ENCODE peak calls at places on chromosomes 11 and 22, in seven cellular contexts. Z is tibial artery, Y is PC-3, F is gastrocnemius medialis, H is IMR-90, W is testis, J is HCT116. X is an unnamed sample.
A peak's percentile ranks its signal among the peaks of the same experiment; 100 is the strongest.

GRCh38 chr11:8789864-8790263 is 107.3 kb downstream of the RPL27A start:
- DNase-seq in Z (no peak), Y (no peak), F (no peak), H (no peak), W (no peak), J (no peak), X (no peak)

GRCh38 chr22:20131856-20132685 is 467 bp downstream of the ZDHHC8 start:
- DNase-seq in Z (no peak), Y (no peak), F (no peak), H (no peak), W (no peak), J (no peak), X (no peak)

GRCh38 chr11:47333886-47334443 is 18.5 kb downstream of the MYBPC3 start:
- DNase-seq in Z (no peak), Y (no peak), F (no peak), H (no peak), W (no peak), J (no peak), X (no peak)

GRCh38 chr11:28269621-28270020 is 161.4 kb downstream of the METTL15 start:
- DNase-seq in Z (no peak), Y (no peak), F (no peak), H (no peak), W (no peak), J (no peak), X (no peak)

GRCh38 chr22:45159652-45160462 is 3.9 kb upstream of the NUP50 start:
- DNase-seq in Z (no peak), Y (peak; percentile 23), F (no peak), H (peak; percentile 38), W (no peak), J (no peak), X (no peak)

GRCh38 chr11:46353706-46354105 is 6.4 kb downstream of the DGKZ start:
- DNase-seq in Z (no peak), Y (no peak), F (no peak), H (peak; percentile 50), W (no peak), J (no peak), X (peak; percentile 50)

GRCh38 chr22:33984741-33985287 is 64.5 kb upstream of the LARGE1 start:
- DNase-seq in Z (no peak), Y (no peak), F (no peak), H (no peak), W (no peak), J (no peak), X (no peak)

GRCh38 chr11:73652046-73652730 is 5.8 kb downstream of the PLEKHB1 start:
- DNase-seq in Z (no peak), Y (peak; percentile 13), F (no peak), H (no peak), W (peak; percentile 91), J (peak; percentile 36), X (no peak)

GRCh38 chr22:47295982-47296381 is 533.5 kb downstream of the TBC1D22A start:
- DNase-seq in Z (peak; percentile 11), Y (no peak), F (no peak), H (no peak), W (peak; percentile 2), J (no peak), X (no peak)

GRCh38 chr11:46541593-46542371 is 52.0 kb downstream of the AMBRA1 start:
- DNase-seq in Z (no peak), Y (no peak), F (peak; percentile 60), H (no peak), W (peak; percentile 82), J (no peak), X (no peak)

GRCh38 chr11:89487016-89487415 is 4.2 kb downstream of the NOX4 start:
- DNase-seq in Z (no peak), Y (no peak), F (no peak), H (peak; percentile 75), W (no peak), J (no peak), X (no peak)

GRCh38 chr22:37157516-37158289 is 8.0 kb upstream of the IL2RB start:
- DNase-seq in Z (no peak), Y (no peak), F (no peak), H (peak; percentile 31), W (no peak), J (peak; percentile 56), X (no peak)

GRCh38 chr11:69316941-69317340 is 23.0 kb downstream of the MYEOV start:
- DNase-seq in Z (no peak), Y (no peak), F (no peak), H (no peak), W (no peak), J (no peak), X (no peak)
- H3K27ac ChIP-seq in Z (no peak overlapping the region), Y (no peak overlapping the region), F (no peak overlapping the region), H (no peak overlapping the region), W (no peak overlapping the region), J (no peak overlapping the region), X (no peak overlapping the region)

DNA sequence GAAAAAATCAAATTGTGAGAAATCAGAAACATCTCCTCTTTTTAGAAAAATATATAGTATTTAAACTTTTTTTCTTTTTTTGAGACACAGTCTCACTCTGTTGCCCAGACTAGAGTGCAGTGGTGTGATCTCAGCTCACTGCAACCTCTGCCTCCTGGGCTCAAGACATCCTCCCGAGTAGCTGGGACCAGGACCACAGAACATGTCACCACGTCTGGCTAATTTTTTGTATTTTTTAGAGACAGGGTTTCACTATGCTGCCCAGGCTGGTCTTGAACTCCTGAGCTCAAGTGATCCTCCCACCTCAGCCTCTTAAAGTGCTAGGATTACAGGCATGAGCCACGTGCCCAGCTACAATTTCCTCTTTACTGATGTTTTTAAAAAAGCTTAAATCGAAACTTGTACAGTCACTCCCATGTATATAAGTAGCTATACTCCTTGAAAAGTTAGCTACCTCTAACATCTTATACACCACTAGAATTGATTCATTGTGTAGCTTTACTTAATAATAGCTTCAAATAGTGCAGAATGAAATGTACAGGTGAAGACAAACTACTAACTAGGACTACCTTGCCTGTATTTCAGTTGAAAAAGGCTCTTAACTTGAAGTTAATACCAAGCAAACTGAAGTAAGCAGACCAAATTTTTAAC is 10.3 kb downstream of the EIF4G2 start:
- DNase-seq in Z (no peak), Y (no peak), F (no peak), H (no peak), W (no peak), J (no peak), X (no peak)
- H3K27ac ChIP-seq in Z (no peak overlapping the region), Y (no peak overlapping the region), F (no peak overlapping the region), H (no peak overlapping the region), W (no peak overlapping the region), J (no peak overlapping the region), X (no peak overlapping the region)

GRCh38 chr22:39238124-39238466 is 6.7 kb downstream of the PDGFB start:
- DNase-seq in Z (no peak), Y (no peak), F (no peak), H (no peak), W (no peak), J (no peak), X (no peak)
- H3K27ac ChIP-seq in Z (no peak overlapping the region), Y (no peak overlapping the region), F (peak overlapping the region; percentile 97), H (no peak overlapping the region), W (no peak overlapping the region), J (no peak overlapping the region), X (no peak overlapping the region)

DNA sequence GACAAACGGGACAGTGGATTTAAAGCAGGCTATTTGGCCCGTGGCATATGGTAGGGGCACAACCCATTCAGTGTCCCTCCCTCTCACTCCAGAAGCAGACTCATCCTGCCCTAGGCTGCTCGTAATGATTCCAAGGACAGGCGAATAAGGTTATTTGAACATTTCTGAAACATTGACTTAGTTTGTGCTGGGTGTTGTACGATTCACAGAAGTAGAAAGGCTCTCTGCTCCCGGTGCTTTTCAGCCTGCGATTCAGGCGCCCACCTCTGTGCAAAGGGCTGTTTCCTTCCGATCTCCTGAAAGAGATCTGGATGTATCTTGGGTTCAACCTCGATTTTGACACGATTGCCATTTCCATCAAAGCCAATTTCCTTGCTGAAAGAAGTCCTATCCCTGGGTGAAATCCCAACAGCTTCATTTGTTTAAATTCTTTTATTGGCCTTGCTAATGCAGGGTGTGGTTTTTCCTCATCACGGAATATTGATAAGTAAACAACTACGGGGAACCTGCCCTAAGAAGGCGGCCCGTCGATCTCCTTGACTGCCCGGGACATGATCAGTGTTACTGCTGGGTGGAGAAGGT is 1.1 kb upstream of the ZC3H12C start:
- DNase-seq in Z (no peak), Y (peak; percentile 72), F (no peak), H (no peak), W (peak; percentile 22), J (peak; percentile 3), X (no peak)
- H3K27ac ChIP-seq in Z (peak overlapping the region; percentile 94), Y (peak overlapping the region; percentile 95), F (peak overlapping the region; percentile 99), H (peak overlapping the region; percentile 92), W (peak overlapping the region; percentile 97), J (peak overlapping the region; percentile 89), X (peak overlapping the region; percentile 94)

DNA sequence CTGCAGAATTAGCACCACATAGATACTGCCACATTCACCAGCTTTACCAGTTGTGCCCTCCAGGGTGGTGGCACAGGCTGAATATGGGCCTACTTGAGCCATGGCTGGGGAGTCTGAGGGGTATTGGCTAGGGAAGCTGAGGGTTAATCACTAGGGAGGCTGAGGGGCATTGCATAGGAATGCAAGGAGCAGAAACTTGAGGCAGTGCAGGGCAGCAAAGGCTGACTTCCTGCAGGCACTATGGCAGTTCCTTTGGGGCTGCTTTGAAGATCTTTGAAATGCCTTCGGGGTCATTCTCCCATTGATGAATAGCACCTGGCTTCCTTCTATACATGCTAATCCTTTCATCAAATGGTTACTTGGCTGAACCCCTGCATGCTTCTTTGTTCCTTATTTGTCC is 171.5 kb downstream of the RCN1 start:
- DNase-seq in Z (no peak), Y (no peak), F (no peak), H (no peak), W (no peak), J (no peak), X (no peak)
- H3K27ac ChIP-seq in Z (no peak overlapping the region), Y (no peak overlapping the region), F (no peak overlapping the region), H (no peak overlapping the region), W (no peak overlapping the region), J (no peak overlapping the region), X (no peak overlapping the region)

DNA sequence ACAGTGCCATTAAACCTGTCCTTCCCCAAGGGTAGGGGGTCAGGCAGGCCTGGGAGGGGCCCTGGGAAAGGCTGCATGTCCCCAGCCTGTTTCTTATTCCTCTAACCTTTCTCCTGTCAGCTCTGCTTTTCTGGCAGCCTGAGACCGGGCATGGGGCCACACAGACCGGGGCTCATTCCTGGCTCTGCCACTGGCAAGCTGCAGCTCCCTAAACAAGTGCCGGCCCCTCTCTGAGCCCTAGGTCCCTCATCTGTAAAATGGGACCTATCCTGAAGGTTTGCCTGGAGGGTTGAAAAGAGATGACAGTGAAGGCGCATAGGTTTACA is 559.5 kb downstream of the MN1 start:
- DNase-seq in Z (no peak), Y (no peak), F (no peak), H (no peak), W (no peak), J (no peak), X (no peak)
- H3K27ac ChIP-seq in Z (peak overlapping the region; percentile 70), Y (no peak overlapping the region), F (no peak overlapping the region), H (no peak overlapping the region), W (no peak overlapping the region), J (no peak overlapping the region), X (no peak overlapping the region)

DNA sequence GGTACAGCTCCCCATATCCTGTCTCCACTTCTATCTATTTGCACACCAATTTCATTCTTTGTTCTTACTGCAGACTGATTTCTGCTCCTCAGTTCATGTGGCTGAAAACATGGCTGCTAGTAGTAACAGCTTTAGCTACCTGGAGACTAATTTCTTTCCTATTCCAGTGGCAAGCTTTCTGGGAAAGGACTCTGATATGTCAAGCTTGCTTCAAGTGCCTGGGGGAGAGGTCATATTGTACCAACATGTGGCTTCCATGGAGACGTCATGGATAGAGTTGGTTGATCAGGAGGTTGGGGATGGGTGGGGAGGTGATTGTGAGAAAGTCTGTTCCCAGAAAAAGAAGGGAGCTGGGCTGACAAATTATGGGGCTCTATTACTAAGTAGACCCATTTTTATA is 44.9 kb downstream of the ADM start:
- DNase-seq in Z (no peak), Y (no peak), F (no peak), H (no peak), W (no peak), J (no peak), X (no peak)
- H3K27ac ChIP-seq in Z (no peak overlapping the region), Y (no peak overlapping the region), F (no peak overlapping the region), H (no peak overlapping the region), W (no peak overlapping the region), J (no peak overlapping the region), X (no peak overlapping the region)

X was measured in uterus.